ENCODE peak calls at places on chromosomes 5 and 9, in six cellular contexts. One of them, this sample, is unnamed.

GRCh38 chr5:146877783-146878470 is 630 bp downstream of the PPP2R2B start:
- DNase-seq in HepG2: no peak
- DNase-seq in GM12878: no peak
- DNase-seq in HCT116: no peak
- DNase-seq in SK-N-SH: peak
- DNase-seq in K562: no peak
- DNase-seq in this sample: no peak

GRCh38 chr5:116424258-116424615 is 150.4 kb downstream of the SEMA6A start:
- DNase-seq in HepG2: no peak
- DNase-seq in GM12878: no peak
- DNase-seq in HCT116: no peak
- DNase-seq in SK-N-SH: no peak
- DNase-seq in K562: no peak
- DNase-seq in this sample: no peak

GRCh38 chr9:3478549-3478953 is 47.2 kb downstream of the RFX3 start:
- DNase-seq in HepG2: peak
- DNase-seq in GM12878: peak
- DNase-seq in HCT116: no peak
- DNase-seq in SK-N-SH: no peak
- DNase-seq in K562: no peak
- DNase-seq in this sample: no peak

GRCh38 chr5:39526914-39527477 is 102.2 kb upstream of the DAB2 start:
- DNase-seq in HepG2: peak
- DNase-seq in GM12878: no peak
- DNase-seq in HCT116: no peak
- DNase-seq in SK-N-SH: no peak
- DNase-seq in K562: no peak
- DNase-seq in this sample: no peak

GRCh38 chr5:141878771-141879759 is 855 bp upstream of the PCDH1 start:
- DNase-seq in HepG2: peak
- DNase-seq in GM12878: peak
- DNase-seq in HCT116: peak
- DNase-seq in SK-N-SH: peak
- DNase-seq in K562: peak
- DNase-seq in this sample: peak

GRCh38 chr5:121987685-121988073 is 25.9 kb downstream of the SRFBP1 start:
- DNase-seq in HepG2: peak
- DNase-seq in GM12878: no peak
- DNase-seq in HCT116: no peak
- DNase-seq in SK-N-SH: no peak
- DNase-seq in K562: no peak
- DNase-seq in this sample: no peak

GRCh38 chr5:38069360-38069759 is 189.0 kb upstream of the EGFLAM start:
- DNase-seq in HepG2: peak
- DNase-seq in GM12878: no peak
- DNase-seq in HCT116: no peak
- DNase-seq in SK-N-SH: no peak
- DNase-seq in K562: no peak
- DNase-seq in this sample: no peak

GRCh38 chr9:96686638-96687335 is 31.7 kb upstream of the PRXL2C start:
- DNase-seq in HepG2: no peak
- DNase-seq in GM12878: no peak
- DNase-seq in HCT116: no peak
- DNase-seq in SK-N-SH: peak
- DNase-seq in K562: no peak
- DNase-seq in this sample: peak

GRCh38 chr5:77431286-77431685 is 60.8 kb downstream of the WDR41 start:
- DNase-seq in HepG2: no peak
- DNase-seq in GM12878: no peak
- DNase-seq in HCT116: no peak
- DNase-seq in SK-N-SH: no peak
- DNase-seq in K562: no peak
- DNase-seq in this sample: no peak

GRCh38 chr5:172498431-172499129 is 44.3 kb upstream of the SH3PXD2B start:
- DNase-seq in HepG2: no peak
- DNase-seq in GM12878: no peak
- DNase-seq in HCT116: no peak
- DNase-seq in SK-N-SH: no peak
- DNase-seq in K562: no peak
- DNase-seq in this sample: peak

GRCh38 chr5:44807269-44807668 is 1.5 kb upstream of the MRPS30 start:
- DNase-seq in HepG2: no peak
- DNase-seq in GM12878: no peak
- DNase-seq in HCT116: no peak
- DNase-seq in SK-N-SH: no peak
- DNase-seq in K562: no peak
- DNase-seq in this sample: no peak

GRCh38 chr9:5629312-5630037 is 568 bp downstream of the RIC1 start:
- DNase-seq in HepG2: no peak
- DNase-seq in GM12878: no peak
- DNase-seq in HCT116: no peak
- DNase-seq in SK-N-SH: peak
- DNase-seq in K562: peak
- DNase-seq in this sample: no peak

GRCh38 chr5:127619908-127620479 is 28.9 kb upstream of the CTXN3 start:
- DNase-seq in HepG2: no peak
- DNase-seq in GM12878: no peak
- DNase-seq in HCT116: no peak
- DNase-seq in SK-N-SH: no peak
- DNase-seq in K562: no peak
- DNase-seq in this sample: peak

GRCh38 chr5:127997131-127997775 is 86.3 kb upstream of the SLC12A2 start:
- DNase-seq in HepG2: no peak
- DNase-seq in GM12878: no peak
- DNase-seq in HCT116: no peak
- DNase-seq in SK-N-SH: no peak
- DNase-seq in K562: no peak
- DNase-seq in this sample: no peak

GRCh38 chr5:101306391-101307137 is 403.5 kb upstream of the ST8SIA4 start:
- DNase-seq in HepG2: no peak
- DNase-seq in GM12878: no peak
- DNase-seq in HCT116: peak
- DNase-seq in SK-N-SH: no peak
- DNase-seq in K562: no peak
- DNase-seq in this sample: no peak

GRCh38 chr5:73061593-73061992 is 58.8 kb upstream of the TMEM171 start:
- DNase-seq in HepG2: no peak
- DNase-seq in GM12878: no peak
- DNase-seq in HCT116: no peak
- DNase-seq in SK-N-SH: no peak
- DNase-seq in K562: no peak
- DNase-seq in this sample: no peak

GRCh38 chr9:115158666-115159481 is 40.9 kb upstream of the TNC start:
- DNase-seq in HepG2: no peak
- DNase-seq in GM12878: no peak
- DNase-seq in HCT116: no peak
- DNase-seq in SK-N-SH: peak
- DNase-seq in K562: no peak
- DNase-seq in this sample: no peak

DNA sequence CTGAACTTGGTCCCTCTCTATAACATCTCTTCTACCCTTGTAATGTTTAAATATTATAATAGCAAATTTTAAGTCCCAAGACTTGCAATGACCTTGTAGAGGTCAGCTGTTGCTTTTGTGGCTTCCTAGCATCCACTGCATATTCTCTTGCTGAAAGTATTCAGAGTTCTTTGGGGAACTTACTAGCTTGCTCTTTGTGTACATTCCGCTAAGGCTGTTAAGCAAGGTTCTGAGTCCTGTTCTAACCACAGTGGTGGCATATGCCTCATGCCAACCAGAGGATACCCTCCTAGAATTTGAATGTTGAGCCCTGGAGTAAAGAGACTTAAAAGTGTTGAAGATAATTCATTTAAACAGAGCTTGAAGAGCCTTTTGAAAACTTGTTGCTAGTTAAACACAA is 570.9 kb downstream of the TLE1 start:
- DNase-seq in HepG2: no peak
- DNase-seq in GM12878: no peak
- DNase-seq in HCT116: no peak
- DNase-seq in SK-N-SH: no peak
- DNase-seq in K562: no peak
- DNase-seq in this sample: no peak
- H2AFZ ChIP-seq in HepG2: no peak
- H2AFZ ChIP-seq in GM12878: no peak
- H2AFZ ChIP-seq in HCT116: no peak
- H2AFZ ChIP-seq in SK-N-SH: no peak
- H2AFZ ChIP-seq in K562: no peak
- H2AFZ ChIP-seq in this sample: no peak

GRCh38 chr9:86944974-86945867 is 2.1 kb downstream of the GAS1 start:
- DNase-seq in HepG2: no peak
- DNase-seq in GM12878: no peak
- DNase-seq in HCT116: no peak
- DNase-seq in SK-N-SH: peak
- DNase-seq in K562: no peak
- DNase-seq in this sample: peak

GRCh38 chr9:86943871-86944240 is 3.5 kb downstream of the GAS1 start:
- DNase-seq in HepG2: no peak
- DNase-seq in GM12878: no peak
- DNase-seq in HCT116: no peak
- DNase-seq in SK-N-SH: no peak
- DNase-seq in K562: no peak
- DNase-seq in this sample: no peak

GRCh38 chr9:86947146-86948081 is at the start of gene GAS1:
- DNase-seq in HepG2: no peak
- DNase-seq in GM12878: no peak
- DNase-seq in HCT116: peak
- DNase-seq in SK-N-SH: peak
- DNase-seq in K562: peak
- DNase-seq in this sample: peak

GRCh38 chr9:86946712-86947145 is 577 bp downstream of the GAS1 start:
- DNase-seq in HepG2: no peak
- DNase-seq in GM12878: no peak
- DNase-seq in HCT116: no peak
- DNase-seq in SK-N-SH: peak
- DNase-seq in K562: no peak
- DNase-seq in this sample: no peak

DNA sequence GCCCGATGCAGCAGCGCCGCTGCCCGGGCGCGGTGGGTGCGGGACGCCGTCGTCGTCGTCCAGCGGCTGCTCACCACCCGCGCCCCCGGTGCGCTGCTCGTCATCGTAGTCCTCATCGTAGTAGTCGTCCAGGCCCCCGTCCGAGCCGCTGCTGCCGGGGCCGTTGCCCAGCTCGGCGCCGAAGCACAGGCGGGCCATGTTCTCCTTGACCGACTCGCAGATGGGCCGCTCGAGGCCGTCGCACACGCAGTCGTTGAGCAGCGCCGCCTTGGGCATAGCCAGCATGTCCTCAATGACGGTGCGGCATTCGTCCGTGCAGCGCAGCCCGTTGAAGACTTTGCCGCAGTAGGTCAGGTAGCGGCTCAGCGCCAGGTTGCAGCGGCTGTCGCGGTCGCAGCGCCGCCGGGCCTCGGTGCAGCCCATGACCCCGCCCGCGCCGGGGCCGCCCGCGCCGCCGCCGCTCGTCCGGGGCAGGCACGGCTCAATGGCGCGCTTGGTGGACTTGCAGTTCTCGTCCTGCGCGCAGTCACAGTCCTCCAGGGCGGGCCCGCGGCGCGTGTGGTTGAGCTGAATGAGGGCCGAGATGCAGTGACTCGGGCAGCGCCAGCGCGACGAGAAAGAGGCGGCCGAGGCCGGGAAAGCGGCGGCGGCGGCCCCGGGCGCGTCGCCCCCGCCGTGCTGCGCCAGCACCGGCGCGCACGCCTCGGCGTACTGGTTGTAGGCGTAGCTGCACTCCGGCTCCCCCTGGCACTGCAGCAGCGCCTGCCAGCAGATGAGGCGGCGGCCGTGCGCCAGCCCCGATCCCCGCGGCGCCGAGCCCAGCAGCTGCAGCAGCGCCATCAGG is 1.2 kb downstream of the GAS1 start:
- DNase-seq in HepG2: no peak
- DNase-seq in GM12878: no peak
- DNase-seq in HCT116: no peak
- DNase-seq in SK-N-SH: peak
- DNase-seq in K562: no peak
- DNase-seq in this sample: no peak
- TF ChIP-seq YY1 in HepG2: no peak
- TF ChIP-seq YY1 in GM12878: no peak
- TF ChIP-seq YY1 in HCT116: no peak
- TF ChIP-seq YY1 in SK-N-SH: no peak
- TF ChIP-seq YY1 in K562: no peak
- TF ChIP-seq YY1 in this sample: no peak

DNA sequence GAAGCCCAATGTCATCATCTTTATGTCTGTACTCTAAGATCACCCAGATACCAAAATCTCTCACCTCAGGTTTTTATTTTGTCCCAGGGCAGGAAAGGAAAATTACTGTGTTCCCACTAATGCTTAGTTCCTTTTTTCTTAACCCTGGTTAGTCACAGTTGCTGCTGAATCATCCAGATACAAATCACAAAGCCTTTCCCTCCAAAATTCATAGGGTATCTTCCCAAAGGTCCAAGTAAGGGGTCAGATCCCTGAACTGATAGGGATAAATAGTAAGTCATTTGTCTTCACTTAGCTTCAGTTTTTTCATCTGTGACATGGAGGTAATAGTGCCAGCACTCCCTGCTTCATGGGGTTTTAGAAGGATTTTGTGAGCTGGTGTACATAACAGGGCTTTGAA is 2.2 kb downstream of the PLCXD3 start:
- DNase-seq in HepG2: no peak
- DNase-seq in GM12878: no peak
- DNase-seq in HCT116: no peak
- DNase-seq in SK-N-SH: no peak
- DNase-seq in K562: no peak
- DNase-seq in this sample: no peak
- TF ChIP-seq JUND in HepG2: no peak
- TF ChIP-seq JUND in GM12878: no peak
- TF ChIP-seq JUND in HCT116: no peak
- TF ChIP-seq JUND in SK-N-SH: peak
- TF ChIP-seq JUND in K562: no peak
- TF ChIP-seq JUND in this sample: no peak

GRCh38 chr9:81689343-81690175 is at the start of gene TLE1:
- DNase-seq in HepG2: peak
- DNase-seq in GM12878: peak
- DNase-seq in HCT116: peak
- DNase-seq in SK-N-SH: peak
- DNase-seq in K562: no peak
- DNase-seq in this sample: peak
- H2AFZ ChIP-seq in HepG2: peak
- H2AFZ ChIP-seq in GM12878: peak
- H2AFZ ChIP-seq in HCT116: peak
- H2AFZ ChIP-seq in SK-N-SH: peak
- H2AFZ ChIP-seq in K562: no peak
- H2AFZ ChIP-seq in this sample: peak